ENCODE peak calls at places on chromosomes 2 and 18, in four cellular contexts. P is HepG2, B is K562, H is GM12878. I is an unnamed sample.

GRCh38 chr18:75291460-75291859 is 80.9 kb downstream of the TSHZ1 start:
- DNase-seq in P (no peak), H (no peak), B (no peak), I (no peak)

GRCh38 chr2:63594622-63595021 is 5.9 kb downstream of the MDH1 start:
- DNase-seq in P (peak), H (no peak), B (no peak), I (no peak)

GRCh38 chr2:79622508-79622907 is 109.7 kb downstream of the CTNNA2 start:
- DNase-seq in P (no peak), H (no peak), B (no peak), I (no peak)

GRCh38 chr2:133411857-133412256 is 156.4 kb downstream of the NCKAP5 start:
- DNase-seq in P (no peak), H (no peak), B (no peak), I (peak)

GRCh38 chr18:48832961-48833700 is 117.6 kb downstream of the SMAD7 start:
- DNase-seq in P (no peak), B (no peak), H (no peak), I (no peak)

GRCh38 chr2:140988597-140988996 is 1142.2 kb downstream of the LRP1B start:
- DNase-seq in B (no peak), P (no peak), H (no peak), I (no peak)

GRCh38 chr18:76496200-76496890 is 1.3 kb upstream of the ZNF516 start:
- DNase-seq in H (no peak), P (peak), B (no peak), I (no peak)

GRCh38 chr2:102258386-102259074 is 52.8 kb upstream of the IL1RL1 start:
- DNase-seq in H (no peak), B (no peak), P (no peak), I (no peak)

GRCh38 chr18:75097491-75098225 is 111.3 kb downstream of the PTGR3 start:
- DNase-seq in H (no peak), B (no peak), P (no peak), I (no peak)

GRCh38 chr2:183164111-183165015 is 40.1 kb downstream of the NUP35 start:
- DNase-seq in H (no peak), B (no peak), P (no peak), I (no peak)

GRCh38 chr2:100752628-100753333 is 67.2 kb upstream of the NPAS2 start:
- DNase-seq in P (peak), B (no peak), H (no peak), I (no peak)

GRCh38 chr2:61978522-61978921 is 73.0 kb downstream of the COMMD1 start:
- DNase-seq in B (no peak), P (peak), H (peak), I (no peak)

GRCh38 chr18:58290059-58290747 is 246.2 kb downstream of the NEDD4L start:
- DNase-seq in B (no peak), P (no peak), H (no peak), I (no peak)

GRCh38 chr2:185633621-185634020 is 105.0 kb upstream of the FSIP2 start:
- DNase-seq in H (no peak), P (no peak), B (no peak), I (no peak)

GRCh38 chr2:25347205-25347815 is 5.6 kb upstream of the DNMT3A start:
- DNase-seq in H (no peak), B (no peak), P (no peak), I (no peak)

GRCh38 chr2:6963727-6964126 is 46.5 kb downstream of the RNF144A start:
- DNase-seq in B (no peak), P (no peak), H (no peak), I (no peak)

GRCh38 chr2:175766880-175767279 is 235.2 kb downstream of the LNPK start:
- DNase-seq in P (peak), H (no peak), B (no peak), I (no peak)

GRCh38 chr2:197134206-197134605 is 176.4 kb downstream of the ANKRD44 start:
- DNase-seq in B (no peak), H (no peak), P (peak), I (no peak)

GRCh38 chr2:118123561-118124232 is 35.4 kb downstream of the INSIG2 start:
- DNase-seq in H (no peak), P (peak), B (no peak), I (no peak)

GRCh38 chr2:69216535-69217332 is 170.3 kb downstream of the GFPT1 start:
- DNase-seq in H (no peak), P (peak), B (no peak), I (no peak)

GRCh38 chr2:8761529-8762164 is 75.8 kb downstream of the KIDINS220 start:
- DNase-seq in B (peak), P (peak), H (peak), I (peak)

GRCh38 chr18:38611036-38611964 is 1045.7 kb upstream of the CELF4 start:
- DNase-seq in P (no peak), B (no peak), H (peak), I (no peak)

GRCh38 chr2:109352066-109352897 is 223.3 kb downstream of the SH3RF3 start:
- DNase-seq in B (no peak), P (no peak), H (no peak), I (no peak)

GRCh38 chr2:68645523-68645922 is 2.1 kb downstream of the PROKR1 start:
- DNase-seq in H (no peak), P (no peak), B (no peak), I (no peak)

GRCh38 chr2:53150146-53150545 is 617.5 kb upstream of the CHAC2 start:
- DNase-seq in B (no peak), P (no peak), H (no peak), I (no peak)

GRCh38 chr2:100754951-100755350 is 65.0 kb upstream of the NPAS2 start:
- DNase-seq in P (no peak), B (no peak), H (no peak), I (no peak)

GRCh38 chr2:174683392-174683759 is 80.9 kb downstream of the CHRNA1 start:
- DNase-seq in B (no peak), H (no peak), P (no peak), I (no peak)

GRCh38 chr18:39776766-39777165 is 2178.3 kb upstream of the PIK3C3 start:
- DNase-seq in H (no peak), B (no peak), P (no peak), I (no peak)

GRCh38 chr18:9086624-9087023 is 15.9 kb upstream of the NDUFV2 start:
- DNase-seq in H (no peak), B (no peak), P (no peak), I (no peak)

GRCh38 chr18:66727991-66728390 is 124.1 kb upstream of the CDH19 start:
- DNase-seq in P (no peak), B (no peak), H (no peak), I (no peak)

GRCh38 chr18:4453712-4454547 is 1.2 kb downstream of the DLGAP1 start:
- DNase-seq in B (no peak), H (no peak), P (no peak), I (no peak)

GRCh38 chr2:54995553-54995952 is 54.7 kb downstream of the RTN4 start:
- DNase-seq in B (no peak), H (no peak), P (no peak), I (no peak)

GRCh38 chr2:58571181-58571852 is 330.2 kb upstream of the FANCL start:
- DNase-seq in H (peak), B (peak), P (peak), I (peak)
- TF ChIP-seq TARDBP in H (no peak), B (no peak), P (no peak), I (no peak)

GRCh38 chr18:36580874-36581750 is 247.7 kb downstream of the TPGS2 start:
- DNase-seq in P (no peak), B (no peak), H (no peak), I (no peak)
- TF ChIP-seq TARDBP in P (no peak), B (no peak), H (no peak), I (no peak)

GRCh38 chr18:47627030-47627429 is 303.4 kb downstream of the SMAD2 start:
- DNase-seq in P (no peak), B (no peak), H (no peak), I (no peak)
- TF ChIP-seq TARDBP in P (no peak), B (no peak), H (no peak), I (no peak)

GRCh38 chr18:21085579-21086161 is 25.9 kb downstream of the ROCK1 start:
- DNase-seq in B (no peak), H (no peak), P (no peak), I (no peak)

GRCh38 chr18:21081425-21081824 is 30.2 kb downstream of the ROCK1 start:
- DNase-seq in P (no peak), B (no peak), H (no peak), I (no peak)

GRCh38 chr18:21080576-21080975 is 31.0 kb downstream of the ROCK1 start:
- DNase-seq in B (no peak), H (no peak), P (no peak), I (no peak)

GRCh38 chr18:21083017-21083416 is 28.6 kb downstream of the ROCK1 start:
- DNase-seq in P (no peak), B (no peak), H (no peak), I (no peak)

DNA sequence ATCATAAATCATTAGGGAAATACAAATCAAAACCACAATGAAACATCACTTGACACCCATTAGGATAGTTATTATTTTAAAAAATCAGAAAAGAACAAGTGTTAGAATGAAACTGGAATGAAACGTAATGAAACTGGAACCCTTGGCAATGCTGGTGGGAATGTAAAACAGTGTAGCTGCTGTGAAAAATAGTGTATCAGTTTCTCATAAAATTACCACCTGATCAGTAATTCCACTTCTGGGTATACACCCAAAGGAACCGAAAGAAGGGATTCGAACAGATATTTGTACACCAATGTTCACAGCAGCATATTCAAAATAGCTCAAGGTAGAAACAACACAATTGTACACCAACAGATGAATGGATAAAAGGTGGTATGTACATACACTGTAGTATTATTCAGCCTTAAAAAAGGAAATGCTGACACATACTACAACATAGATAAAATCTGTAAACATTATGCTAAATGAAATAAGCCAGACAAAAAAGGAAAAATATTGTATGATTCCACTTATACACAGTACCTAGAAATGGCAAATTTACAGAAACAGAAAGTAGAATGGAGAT is 27.0 kb downstream of the ROCK1 start:
- DNase-seq in B (no peak), H (no peak), P (no peak), I (no peak)
- TF ChIP-seq TARDBP in B (no peak), H (no peak), P (no peak), I (no peak)

GRCh38 chr2:207765960-207766582 is 3.6 kb downstream of the FZD5 start:
- DNase-seq in B (peak), P (no peak), H (no peak), I (no peak)

GRCh38 chr2:207762146-207762545 is 7.6 kb downstream of the FZD5 start:
- DNase-seq in B (no peak), H (no peak), P (no peak), I (no peak)

GRCh38 chr2:207764096-207764630 is 5.5 kb downstream of the FZD5 start:
- DNase-seq in P (no peak), B (no peak), H (no peak), I (no peak)

GRCh38 chr2:207765541-207765940 is 4.2 kb downstream of the FZD5 start:
- DNase-seq in H (no peak), B (peak), P (peak), I (no peak)

DNA sequence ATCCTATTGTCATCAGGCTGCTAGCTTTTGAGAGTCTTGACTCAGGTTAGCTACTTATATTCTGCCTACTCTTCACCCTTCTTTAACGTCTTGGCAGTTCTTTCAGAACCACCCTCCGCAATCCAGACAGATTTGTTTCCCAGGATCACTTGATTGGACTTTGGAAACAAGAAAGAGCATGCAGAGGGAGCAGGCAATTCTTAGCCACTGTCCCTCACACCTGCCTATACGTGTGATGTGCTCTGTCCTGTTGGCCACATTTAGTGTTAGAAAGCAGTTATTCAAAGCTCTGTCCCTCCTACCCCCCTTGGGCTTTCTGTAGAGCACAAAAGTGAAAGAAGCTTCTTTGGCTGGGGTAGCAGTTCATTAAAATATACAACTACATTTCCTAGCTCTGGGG is 6.4 kb downstream of the FZD5 start:
- DNase-seq in P (no peak), B (no peak), H (no peak), I (no peak)
- TF ChIP-seq TARDBP in P (no peak), B (no peak), H (no peak), I (no peak)

GRCh38 chr2:178006710-178007109 is 65.9 kb downstream of the PDE11A start:
- DNase-seq in H (no peak), P (no peak), B (no peak), I (no peak)

GRCh38 chr2:178012639-178013038 is 59.9 kb downstream of the PDE11A start:
- DNase-seq in P (no peak), B (no peak), H (no peak), I (no peak)

GRCh38 chr2:178005756-178006155 is 66.8 kb downstream of the PDE11A start:
- DNase-seq in H (no peak), P (no peak), B (no peak), I (no peak)

GRCh38 chr2:178009813-178010212 is 62.8 kb downstream of the PDE11A start:
- DNase-seq in H (no peak), P (no peak), B (no peak), I (no peak)

GRCh38 chr2:178008636-178009289 is 63.8 kb downstream of the PDE11A start:
- DNase-seq in H (no peak), B (no peak), P (no peak), I (peak)
- TF ChIP-seq TARDBP in H (no peak), B (no peak), P (no peak), I (no peak)

GRCh38 chr2:157789933-157790511 is 86.1 kb downstream of the ACVR1 start:
- DNase-seq in B (no peak), P (no peak), H (no peak), I (no peak)
- TF ChIP-seq TARDBP in B (no peak), P (no peak), H (no peak), I (no peak)

GRCh38 chr18:26989842-26990241 is 124.3 kb upstream of the AQP4 start:
- DNase-seq in H (no peak), B (no peak), P (no peak), I (no peak)
- TF ChIP-seq TARDBP in H (no peak), B (no peak), P (no peak), I (no peak)

GRCh38 chr2:15747172-15747550 is 155.5 kb downstream of the DDX1 start:
- DNase-seq in P (no peak), H (no peak), B (no peak), I (no peak)

GRCh38 chr2:15747698-15748471 is 156.2 kb downstream of the DDX1 start:
- DNase-seq in B (no peak), H (no peak), P (no peak), I (no peak)

GRCh38 chr2:15750433-15750814 is 158.8 kb downstream of the DDX1 start:
- DNase-seq in H (no peak), P (no peak), B (no peak), I (no peak)

GRCh38 chr2:15749460-15750432 is 158.1 kb downstream of the DDX1 start:
- DNase-seq in H (no peak), P (no peak), B (no peak), I (no peak)

DNA sequence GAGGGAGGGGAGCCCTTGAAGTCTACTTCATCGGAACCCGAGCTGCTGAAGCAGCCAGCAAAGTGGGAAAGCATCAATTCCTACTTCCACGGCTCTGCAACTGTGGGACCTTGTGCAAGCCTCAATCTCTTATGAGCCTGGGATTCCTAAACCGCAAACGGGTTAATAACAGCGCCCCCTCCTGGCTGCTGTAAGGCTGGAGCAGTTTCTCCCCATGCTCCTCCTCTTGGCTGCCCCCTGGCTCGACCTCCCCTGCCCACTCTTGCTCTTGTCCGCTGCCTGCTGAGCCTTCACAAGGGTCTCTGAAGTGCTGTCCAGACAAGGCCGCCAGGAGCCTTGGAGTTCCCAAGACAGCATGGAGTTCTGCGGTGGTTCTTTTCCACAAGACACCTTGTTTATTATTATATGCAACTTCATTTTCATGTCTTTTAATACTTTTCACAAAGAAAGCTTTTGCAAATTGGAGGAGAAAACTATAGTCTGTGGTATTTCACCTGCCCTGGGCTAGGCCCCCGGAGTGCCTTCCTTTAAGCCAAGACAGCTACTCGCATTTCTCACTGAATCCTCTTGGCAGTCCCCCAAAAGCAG is 157.2 kb downstream of the DDX1 start:
- DNase-seq in H (no peak), B (peak), P (peak), I (peak)
- TF ChIP-seq TARDBP in H (no peak), B (no peak), P (no peak), I (no peak)

GRCh38 chr2:230885467-230886130 is 20.9 kb downstream of the ITM2C start:
- DNase-seq in P (no peak), B (peak), H (no peak), I (peak)
- TF ChIP-seq TARDBP in P (no peak), B (no peak), H (no peak), I (no peak)

I was measured in HEK293T.